ENCODE peak calls at places on chromosomes 5 and 9, in six cellular contexts. J, Z, X, F, P and R are unnamed samples.

GRCh38 chr5:138438724-138439536 is at the start of gene REEP2:
- DNase-seq in J (peak), Z (peak), X (peak), F (no peak), P (peak), R (peak)

GRCh38 chr5:154098465-154098864 is 59.7 kb downstream of the MFAP3 start:
- DNase-seq in J (no peak), Z (no peak), X (no peak), F (no peak), P (no peak), R (no peak)

GRCh38 chr5:174159327-174160247 is 114.1 kb downstream of the NSG2 start:
- DNase-seq in J (peak), Z (no peak), X (no peak), F (no peak), P (no peak), R (peak)

GRCh38 chr5:74946471-74946870 is 80.3 kb upstream of the FAM169A start:
- DNase-seq in J (no peak), Z (no peak), X (no peak), F (no peak), P (no peak), R (no peak)

GRCh38 chr9:2389404-2389803 is 232.2 kb upstream of the VLDLR start:
- DNase-seq in J (no peak), Z (no peak), X (no peak), F (no peak), P (no peak), R (no peak)

GRCh38 chr5:14870347-14871083 is 1.1 kb downstream of the ANKH start:
- DNase-seq in J (no peak), Z (peak), X (peak), F (no peak), P (peak), R (no peak)

GRCh38 chr5:110289213-110289810 is 437.2 kb downstream of the TMEM232 start:
- DNase-seq in J (no peak), Z (no peak), X (no peak), F (no peak), P (no peak), R (no peak)

GRCh38 chr5:178081571-178082244 is 31.6 kb upstream of the N4BP3 start:
- DNase-seq in J (no peak), Z (no peak), X (no peak), F (no peak), P (no peak), R (no peak)

GRCh38 chr9:113929634-113930092 is 53.6 kb downstream of the ZNF618 start:
- DNase-seq in J (peak), Z (no peak), X (no peak), F (no peak), P (no peak), R (peak)

GRCh38 chr5:149599375-149599774 is 18.1 kb downstream of the ARHGEF37 start:
- DNase-seq in J (no peak), Z (no peak), X (no peak), F (no peak), P (no peak), R (no peak)

GRCh38 chr5:154273028-154273617 is 82.6 kb downstream of the GALNT10 start:
- DNase-seq in J (peak), Z (no peak), X (no peak), F (no peak), P (peak), R (peak)

GRCh38 chr5:159660401-159660800 is 255.9 kb upstream of the ADRA1B start:
- DNase-seq in J (no peak), Z (no peak), X (no peak), F (no peak), P (no peak), R (peak)

GRCh38 chr5:1028481-1029269 is 20.1 kb downstream of the NKD2 start:
- DNase-seq in J (no peak), Z (no peak), X (no peak), F (no peak), P (no peak), R (no peak)

GRCh38 chr9:94757158-94757557 is 30.7 kb downstream of the AOPEP start:
- DNase-seq in J (peak), Z (no peak), X (no peak), F (no peak), P (no peak), R (peak)

GRCh38 chr9:121499177-121499426 is 542 bp downstream of the GGTA1 start:
- DNase-seq in J (no peak), Z (no peak), X (no peak), F (no peak), P (no peak), R (no peak)

GRCh38 chr9:107759823-107760166 is 270.2 kb upstream of the KLF4 start:
- DNase-seq in J (no peak), Z (no peak), X (no peak), F (no peak), P (no peak), R (no peak)

GRCh38 chr9:68979538-68980314 is 34.2 kb downstream of the PRKACG start:
- DNase-seq in J (no peak), Z (no peak), X (peak), F (no peak), P (no peak), R (no peak)

GRCh38 chr9:34990908-34991832 is 1.6 kb downstream of the DNAJB5 start:
- DNase-seq in J (no peak), Z (no peak), X (no peak), F (no peak), P (no peak), R (no peak)

GRCh38 chr9:16267336-16268036 is 603.0 kb downstream of the BNC2 start:
- DNase-seq in J (peak), Z (no peak), X (no peak), F (no peak), P (no peak), R (peak)

GRCh38 chr5:35214051-35214450 is 16.2 kb downstream of the PRLR start:
- DNase-seq in J (no peak), Z (no peak), X (no peak), F (no peak), P (no peak), R (no peak)

GRCh38 chr5:120539471-120539870 is 75.4 kb downstream of the PRR16 start:
- DNase-seq in J (no peak), Z (no peak), X (no peak), F (no peak), P (no peak), R (no peak)

GRCh38 chr5:142378737-142379365 is 54.0 kb upstream of the SPRY4 start:
- DNase-seq in J (no peak), Z (no peak), X (no peak), F (no peak), P (no peak), R (no peak)

GRCh38 chr9:130301483-130302286 is 36.1 kb downstream of the HMCN2 start:
- DNase-seq in J (no peak), Z (no peak), X (no peak), F (no peak), P (no peak), R (no peak)

GRCh38 chr5:5523066-5523505 is 100.6 kb downstream of the ICE1 start:
- DNase-seq in J (peak), Z (no peak), X (no peak), F (no peak), P (peak), R (peak)

GRCh38 chr9:136619742-136620440 is 42.8 kb upstream of the EGFL7 start:
- DNase-seq in J (peak), Z (no peak), X (peak), F (peak), P (no peak), R (peak)

GRCh38 chr5:107557051-107557658 is 113.6 kb downstream of the EFNA5 start:
- DNase-seq in J (peak), Z (no peak), X (no peak), F (no peak), P (no peak), R (no peak)

GRCh38 chr9:35136866-35137265 is 21.2 kb upstream of the ATOSB start:
- DNase-seq in J (no peak), Z (no peak), X (no peak), F (no peak), P (no peak), R (no peak)